ENCODE peak calls at places on chromosome 14, in four cellular contexts. S, A, K and Q are unnamed samples.

GRCh38 chr14:102043251-102044025 is 43.4 kb downstream of the HSP90AA1 start:
- DNase-seq in K (no peak), A (no peak), S (no peak), Q (no peak)

GRCh38 chr14:80404413-80404812 is 193.1 kb upstream of the DIO2 start:
- DNase-seq in K (no peak), S (no peak), A (no peak), Q (peak)

GRCh38 chr14:67934087-67934486 is 114.5 kb downstream of the RAD51B start:
- DNase-seq in K (peak), S (peak), A (peak), Q (peak)

GRCh38 chr14:52350445-52350844 is 36.3 kb downstream of the PTGER2 start:
- DNase-seq in S (no peak), K (no peak), A (no peak), Q (no peak)

GRCh38 chr14:103198429-103199140 is 75.3 kb downstream of the TNFAIP2 start:
- DNase-seq in A (no peak), K (no peak), S (peak), Q (no peak)

GRCh38 chr14:53509227-53509822 is 356.2 kb upstream of the DDHD1 start:
- DNase-seq in S (no peak), K (no peak), A (no peak), Q (no peak)

GRCh38 chr14:55416866-55417265 is 5.2 kb upstream of the ATG14 start:
- DNase-seq in S (no peak), K (peak), A (no peak), Q (peak)

GRCh38 chr14:46048127-46048526 is 603.5 kb downstream of the RPL10L start:
- DNase-seq in S (peak), A (peak), K (no peak), Q (peak)

GRCh38 chr14:38073641-38074040 is 134.1 kb upstream of the SSTR1 start:
- DNase-seq in K (no peak), A (no peak), S (no peak), Q (no peak)

GRCh38 chr14:91149462-91149861 is 35.6 kb downstream of the DGLUCY start:
- DNase-seq in K (peak), A (no peak), S (peak), Q (no peak)

DNA sequence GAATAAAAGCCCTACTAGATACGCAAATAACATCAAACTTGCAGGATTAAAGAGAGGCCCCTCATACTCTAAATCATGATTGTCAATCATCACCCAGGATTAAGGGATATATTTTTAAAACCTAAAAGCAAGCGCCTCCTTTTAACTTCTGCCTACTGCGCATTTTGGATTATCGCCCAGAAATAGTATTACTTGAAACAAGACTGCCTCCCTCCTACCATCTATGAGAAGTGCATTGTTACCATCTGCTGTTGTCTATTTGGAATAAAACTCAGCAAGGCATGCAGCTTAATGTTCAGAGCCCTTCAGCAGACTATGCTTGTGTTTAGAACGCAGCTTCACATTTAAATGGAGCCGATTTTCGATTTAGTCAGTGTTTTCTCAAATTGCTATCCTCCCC is 79.6 kb downstream of the EXOC5 start:
- DNase-seq in A (no peak), K (peak), S (peak), Q (no peak)
- TF ChIP-seq NR2C2 in A (no peak), K (no peak), S (no peak), Q (no peak)

GRCh38 chr14:100747021-100747586 is 20.4 kb downstream of the DLK1 start:
- DNase-seq in K (no peak), S (peak), A (no peak), Q (no peak)
- TF ChIP-seq NR2C2 in K (no peak), S (no peak), A (no peak), Q (no peak)

GRCh38 chr14:49942090-49942489 is 49.2 kb downstream of the ARF6 start:
- DNase-seq in A (no peak), S (no peak), K (no peak), Q (no peak)
- TF ChIP-seq NR2C2 in A (no peak), S (no peak), K (no peak), Q (no peak)

GRCh38 chr14:21768116-21768874 is 94.7 kb upstream of the OR4E1 start:
- DNase-seq in A (peak), K (peak), S (peak), Q (no peak)
- TF ChIP-seq NR2C2 in A (no peak), K (no peak), S (no peak), Q (no peak)

GRCh38 chr14:99348816-99349609 is 77.0 kb upstream of the BCL11B start:
- DNase-seq in A (no peak), K (no peak), S (no peak), Q (no peak)

GRCh38 chr14:99347561-99347960 is 75.6 kb upstream of the BCL11B start:
- DNase-seq in K (no peak), A (no peak), S (no peak), Q (no peak)

GRCh38 chr14:99344051-99344450 is 72.1 kb upstream of the BCL11B start:
- DNase-seq in K (no peak), A (no peak), S (no peak), Q (no peak)

GRCh38 chr14:99345472-99345871 is 73.5 kb upstream of the BCL11B start:
- DNase-seq in K (no peak), A (no peak), S (no peak), Q (no peak)

DNA sequence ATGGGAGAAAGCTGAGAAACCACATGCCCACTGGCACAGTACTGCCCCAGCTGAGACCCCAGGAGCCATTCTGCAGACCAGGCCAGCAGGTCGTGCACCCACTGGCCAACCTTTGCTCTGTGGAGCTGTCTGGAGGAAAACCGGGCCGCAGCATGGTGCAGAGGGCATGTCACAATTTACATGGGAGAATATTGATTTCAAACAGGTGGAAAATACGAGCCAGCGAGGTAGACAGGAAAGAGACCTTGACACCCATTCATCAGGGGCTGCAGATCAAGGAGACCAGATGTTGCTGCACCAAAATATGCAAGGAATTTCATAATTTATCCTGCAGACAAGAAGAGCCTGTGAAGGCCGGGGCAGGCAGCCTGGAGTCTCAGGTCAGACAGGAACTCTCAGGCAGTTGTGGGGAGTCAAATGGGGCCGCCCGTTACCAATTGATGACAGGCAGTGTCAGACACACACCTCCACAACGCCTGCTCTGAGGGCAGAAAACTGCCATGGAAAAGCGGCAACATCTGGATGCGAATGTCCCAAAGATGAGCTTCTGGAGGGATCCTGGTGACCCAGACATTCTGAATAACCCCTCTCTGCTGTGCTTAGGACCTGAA is 74.6 kb upstream of the BCL11B start:
- DNase-seq in S (peak), K (no peak), A (no peak), Q (no peak)
- TF ChIP-seq NR2C2 in S (no peak), K (no peak), A (no peak), Q (no peak)

DNA sequence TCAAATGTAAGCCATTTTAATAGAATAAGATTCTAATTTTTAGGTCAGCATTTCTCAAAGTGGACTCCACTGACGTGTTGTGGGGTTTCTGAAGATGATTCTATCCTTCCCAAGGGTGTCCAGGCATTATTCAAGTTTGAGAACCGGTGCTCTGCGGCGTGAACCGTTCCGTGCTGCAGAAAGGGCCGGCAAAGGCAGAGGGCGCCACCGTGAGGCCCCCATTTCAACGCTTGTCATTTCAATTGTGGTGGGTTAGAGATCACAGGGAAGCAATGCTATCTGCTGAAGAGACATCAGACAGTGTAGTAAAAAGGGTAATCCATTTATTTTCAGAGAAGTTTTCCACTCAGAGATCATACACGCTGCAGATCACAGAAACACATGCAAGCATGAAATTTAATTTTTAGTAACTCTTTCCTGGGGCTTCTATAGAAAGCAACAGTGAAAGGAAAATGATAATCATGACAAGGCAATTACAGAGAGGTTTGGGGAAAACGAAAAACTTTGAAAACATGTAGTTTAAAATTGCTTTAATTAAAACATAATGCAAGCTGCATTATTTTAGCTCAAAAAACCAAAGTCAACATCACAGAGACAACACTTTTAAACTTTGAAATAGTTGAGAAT is 201.7 kb downstream of the EXOC5 start:
- DNase-seq in S (peak), A (no peak), K (peak), Q (peak)
- TF ChIP-seq NR2C2 in S (no peak), A (no peak), K (no peak), Q (no peak)

DNA sequence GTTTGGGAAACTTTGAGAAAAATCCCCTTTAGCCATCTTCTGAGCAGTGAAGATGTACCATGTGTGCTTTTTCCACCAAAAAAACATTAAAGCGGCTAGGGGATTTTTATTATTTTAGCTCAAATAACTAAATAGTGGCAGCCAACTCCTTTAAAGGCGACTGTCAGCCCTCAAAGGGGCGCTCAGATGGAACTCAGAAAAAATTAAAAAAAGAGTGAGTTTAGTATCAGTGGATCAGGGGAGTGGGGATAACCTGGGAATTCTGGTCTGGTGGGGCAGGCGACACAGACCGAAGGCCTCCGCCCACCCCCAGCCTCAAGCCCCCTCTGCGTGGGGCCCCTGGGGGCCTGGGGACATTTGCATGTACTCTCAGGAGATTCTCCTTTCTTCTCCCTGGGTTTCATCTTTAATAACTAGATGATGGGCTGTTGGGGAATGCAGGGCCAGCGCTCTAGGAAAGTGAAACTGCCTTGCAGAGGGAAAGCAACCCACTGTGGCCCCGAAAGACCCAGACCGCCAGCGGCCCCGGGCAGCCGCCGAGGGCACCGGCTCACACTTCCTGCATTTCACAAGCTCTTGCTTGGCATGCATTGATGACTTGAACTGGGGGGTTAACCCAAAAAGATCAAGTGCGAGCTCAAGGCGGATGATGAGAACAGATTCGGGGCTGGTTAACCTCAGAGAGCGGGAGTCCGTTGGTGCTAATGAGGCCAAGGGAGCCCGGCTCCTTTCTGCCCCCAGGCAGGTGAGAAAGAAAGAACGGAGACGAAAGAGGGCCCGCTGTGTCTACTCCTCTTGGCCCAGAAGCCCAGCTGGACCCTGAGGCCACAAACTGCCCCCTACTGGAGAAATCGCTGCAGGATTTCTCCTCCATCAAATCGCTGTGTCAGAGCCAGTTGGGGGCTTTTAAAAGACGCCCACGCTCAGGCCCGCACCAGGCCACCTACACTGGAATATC is 7.3 kb upstream of the BATF start:
- DNase-seq in A (peak), K (peak), S (no peak), Q (peak)
- TF ChIP-seq NR2C2 in A (no peak), K (no peak), S (no peak), Q (no peak)